ENCODE peak calls at places on chromosomes 6 and 20, in eight cellular contexts. M is neuronal stem cell, D is keratinocyte, B is WERI-Rb-1, T is endothelial cell of umbilical vein, U is SJSA1, O is lung, J is prostate gland. L is an unnamed sample. For H3K27me3 and H3K36me3, the result is how much of the 10 kb centered on the place peaks cover.

GRCh38 chr6:37628611-37629320 is 68.9 kb downstream of the MDGA1 start:
- DNase-seq in M (no peak), D (no peak), B (no peak), T (no peak), U (no peak), O (no peak), J (no peak), L (no peak)

GRCh38 chr20:4053516-4053919 is 38.2 kb upstream of the RNF24 start:
- DNase-seq in M (no peak), D (no peak), B (no peak), T (no peak), U (peak), O (no peak), J (no peak), L (no peak)

GRCh38 chr6:28981391-28981832 is 23.7 kb downstream of the ZNF311 start:
- DNase-seq in M (peak), D (no peak), B (peak), T (no peak), U (peak), O (peak), J (peak), L (peak)

GRCh38 chr6:81843302-81843701 is 90.8 kb upstream of the TENT5A start:
- DNase-seq in M (no peak), D (no peak), B (no peak), T (no peak), U (no peak), O (no peak), J (no peak), L (peak)

GRCh38 chr20:4449977-4450715 is 271.6 kb upstream of the PRND start:
- DNase-seq in M (no peak), D (no peak), B (peak), T (no peak), U (no peak), O (peak), J (no peak), L (no peak)

GRCh38 chr20:10929023-10929422 is 255.2 kb upstream of the JAG1 start:
- DNase-seq in M (no peak), D (no peak), B (no peak), T (no peak), U (no peak), O (no peak), J (peak), L (no peak)

GRCh38 chr20:21583486-21584168 is 69.8 kb upstream of the NKX2-2 start:
- DNase-seq in M (no peak), D (no peak), B (no peak), T (no peak), U (no peak), O (no peak), J (no peak), L (no peak)

GRCh38 chr6:109820706-109821350 is 129.7 kb downstream of the FIG4 start:
- DNase-seq in M (no peak), D (no peak), B (no peak), T (no peak), U (no peak), O (no peak), J (no peak), L (no peak)

GRCh38 chr20:43749734-43750294 is 23.0 kb upstream of the GTSF1L start:
- DNase-seq in M (peak), D (no peak), B (peak), T (peak), U (peak), O (peak), J (peak), L (peak)
- H3K4me3 ChIP-seq in M (no peak), D (no peak), B (no peak), T (no peak), U (no peak), O (no peak), J (no peak), L (no peak)

GRCh38 chr20:61884571-61885389 is 180.9 kb downstream of the TAF4 start:
- DNase-seq in M (no peak), D (no peak), B (no peak), T (no peak), U (no peak), O (no peak), J (no peak), L (no peak)
- H3K27me3 ChIP-seq in M (under half), D (under half), B (half or more), T (under half), U (under half), O (under half), J (under half), L (half or more)

GRCh38 chr6:133333852-133334251 is 92.7 kb downstream of the EYA4 start:
- DNase-seq in M (no peak), D (no peak), B (no peak), T (no peak), U (no peak), O (no peak), J (no peak), L (no peak)
- H3K36me3 ChIP-seq in M (under half), D (under half), B (under half), T (under half), U (under half), O (under half), J (under half), L (under half)

GRCh38 chr20:46816916-46817638 is 77.6 kb upstream of the EYA2 start:
- DNase-seq in M (no peak), D (no peak), B (no peak), T (no peak), U (no peak), O (no peak), J (no peak), L (no peak)

GRCh38 chr20:46810442-46811327 is 84.0 kb upstream of the EYA2 start:
- DNase-seq in M (no peak), D (no peak), B (no peak), T (no peak), U (peak), O (no peak), J (no peak), L (peak)

GRCh38 chr20:46811328-46812084 is 83.1 kb upstream of the EYA2 start:
- DNase-seq in M (no peak), D (no peak), B (no peak), T (no peak), U (peak), O (no peak), J (no peak), L (peak)

GRCh38 chr20:46816097-46816496 is 78.5 kb upstream of the EYA2 start:
- DNase-seq in M (no peak), D (no peak), B (no peak), T (no peak), U (no peak), O (no peak), J (no peak), L (no peak)

GRCh38 chr20:46814366-46815232 is 80.0 kb upstream of the EYA2 start:
- DNase-seq in M (peak), D (no peak), B (peak), T (no peak), U (peak), O (no peak), J (peak), L (peak)
- H3K4me3 ChIP-seq in M (no peak), D (no peak), B (no peak), T (no peak), U (no peak), O (no peak), J (no peak), L (peak)

GRCh38 chr20:39849664-39850063 is 839.4 kb downstream of the MAFB start:
- DNase-seq in M (no peak), D (peak), B (no peak), T (peak), U (no peak), O (peak), J (peak), L (peak)
- H3K27me3 ChIP-seq in M (under half), D (under half), B (half or more), T (under half), U (under half), O (under half), J (under half), L (under half)

GRCh38 chr6:89711801-89712200 is 73.3 kb upstream of the LYRM2 start:
- DNase-seq in M (no peak), D (no peak), B (no peak), T (no peak), U (no peak), O (no peak), J (no peak), L (peak)

DNA sequence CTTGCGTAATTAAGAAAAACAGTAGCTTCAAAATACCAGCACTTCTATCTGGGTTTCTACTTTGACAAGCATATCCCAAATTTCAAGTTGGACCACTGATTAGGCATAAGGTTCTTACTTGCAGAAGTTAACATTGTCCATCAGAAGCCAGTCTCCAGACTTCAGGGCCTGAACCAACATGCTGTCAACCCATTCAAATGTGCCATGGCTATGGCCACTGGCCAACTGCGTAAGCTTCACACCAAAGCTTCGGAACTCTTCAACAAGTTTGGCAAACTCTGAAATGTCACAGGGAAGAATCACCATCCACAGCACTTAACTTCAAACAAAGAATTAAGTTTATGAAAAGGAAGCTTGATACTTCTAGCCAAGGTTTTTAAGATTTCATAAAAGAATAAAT is 78.0 kb upstream of the LYRM2 start:
- DNase-seq in M (no peak), D (no peak), B (no peak), T (no peak), U (no peak), O (no peak), J (no peak), L (no peak)
- H3K36me3 ChIP-seq in M (under half), D (under half), B (half or more), T (under half), U (half or more), O (under half), J (under half), L (half or more)

GRCh38 chr6:86822747-86823146 is 114.6 kb upstream of the HTR1E start:
- DNase-seq in M (no peak), D (no peak), B (no peak), T (no peak), U (no peak), O (no peak), J (no peak), L (no peak)

GRCh38 chr6:86820750-86821149 is 116.6 kb upstream of the HTR1E start:
- DNase-seq in M (no peak), D (no peak), B (no peak), T (no peak), U (no peak), O (no peak), J (no peak), L (no peak)

DNA sequence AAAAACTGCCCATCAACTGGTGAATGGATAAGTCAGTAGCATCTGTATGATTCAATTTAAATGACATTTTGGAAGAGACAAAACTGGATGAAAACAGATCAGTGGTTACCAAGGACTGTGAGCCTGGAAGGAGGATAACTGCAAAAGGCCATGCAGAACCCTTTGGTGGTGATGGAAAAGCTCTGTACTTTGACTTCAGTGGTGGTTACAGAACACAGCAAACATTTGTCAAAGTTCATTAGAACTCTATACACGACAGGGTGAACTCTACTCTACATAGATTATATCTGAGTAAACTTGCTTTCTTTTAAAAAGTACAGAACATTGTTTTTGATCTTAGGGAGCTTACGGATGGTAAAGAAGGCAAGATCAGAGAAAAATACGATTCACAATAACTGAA is 111.9 kb upstream of the HTR1E start:
- DNase-seq in M (no peak), D (no peak), B (no peak), T (no peak), U (no peak), O (no peak), J (no peak), L (no peak)
- H3K4me3 ChIP-seq in M (no peak), D (no peak), B (no peak), T (no peak), U (no peak), O (no peak), J (no peak), L (no peak)

DNA sequence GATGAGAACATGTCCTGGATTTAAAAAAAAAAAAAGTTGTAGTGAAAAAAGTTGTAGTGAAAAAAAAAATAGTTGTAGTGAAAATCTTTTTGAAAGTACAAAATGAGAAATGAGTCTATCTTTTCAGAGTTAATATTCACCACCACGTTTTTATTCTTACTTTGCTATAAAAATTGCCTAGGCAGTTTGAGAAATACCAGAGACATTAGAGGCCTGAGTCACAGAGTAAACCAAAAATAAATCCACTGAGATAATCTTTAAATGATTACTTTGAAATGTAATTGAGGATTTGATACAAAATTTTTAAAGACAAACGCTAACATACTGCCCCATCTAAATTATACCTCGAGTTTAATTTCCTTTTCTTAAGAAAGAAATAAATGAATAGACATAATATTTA is 101.2 kb upstream of the TIAM2 start:
- DNase-seq in M (no peak), D (no peak), B (no peak), T (no peak), U (no peak), O (no peak), J (no peak), L (no peak)
- H3K27me3 ChIP-seq in M (under half), D (under half), B (under half), T (under half), U (under half), O (under half), J (under half), L (under half)

GRCh38 chr6:47182291-47182957 is 127.3 kb downstream of the TNFRSF21 start:
- DNase-seq in M (no peak), D (no peak), B (no peak), T (no peak), U (no peak), O (peak), J (no peak), L (no peak)
- H3K36me3 ChIP-seq in M (under half), D (under half), B (under half), T (under half), U (under half), O (under half), J (under half), L (under half)

GRCh38 chr6:6758915-6759654 is 170.6 kb downstream of the LY86 start:
- DNase-seq in M (peak), D (no peak), B (peak), T (peak), U (peak), O (peak), J (no peak), L (peak)
- H3K4me3 ChIP-seq in M (no peak), D (no peak), B (no peak), T (no peak), U (no peak), O (no peak), J (no peak), L (no peak)

L was measured in SJCRH30.